ENCODE peak calls at places on chromosomes 4 and X, in ten cellular contexts. D is spleen, E is uterus, C is vagina, R is sigmoid colon, L is H54, J is HepG2, S is heart left ventricle, U is lower leg skin, K is thyroid gland. P is an unnamed sample.

GRCh38 chr4:98482847-98483806 is 175.3 kb downstream of the TSPAN5 start:
- DNase-seq in C (no peak), E (no peak), R (no peak), K (no peak), U (no peak), L (no peak), J (peak), S (no peak), D (no peak), P (no peak)

GRCh38 chr4:763922-764321 is 58.3 kb downstream of the PCGF3 start:
- DNase-seq in U (no peak), R (no peak), K (no peak), E (no peak), C (no peak), D (no peak), S (no peak), J (no peak), L (no peak), P (no peak)

GRCh38 chr4:163107754-163108153 is 58.9 kb downstream of the NAF1 start:
- DNase-seq in R (no peak), E (no peak), U (no peak), J (no peak), K (no peak), L (no peak), D (no peak), S (no peak), C (no peak), P (peak)

GRCh38 chr4:1576961-1577814 is 106.9 kb downstream of the FAM53A start:
- DNase-seq in C (no peak), L (no peak), K (no peak), E (no peak), D (peak), S (no peak), R (peak), U (no peak), J (no peak), P (no peak)

GRCh38 chr4:94244087-94244828 is 36.6 kb downstream of the SMARCAD1 start:
- DNase-seq in K (no peak), C (no peak), E (no peak), U (no peak), L (no peak), D (no peak), S (no peak), J (no peak), R (no peak), P (no peak)

GRCh38 chr4:120718979-120719566 is 203.5 kb downstream of the PRDM5 start:
- DNase-seq in U (no peak), K (peak), D (no peak), L (no peak), C (no peak), J (peak), R (no peak), S (peak), E (peak), P (peak)

GRCh38 chrX:83416273-83416672 is 91.8 kb upstream of the POU3F4 start:
- DNase-seq in R (no peak), K (no peak), S (no peak), L (no peak), J (no peak), C (no peak), E (no peak), U (no peak), D (no peak), P (no peak)

GRCh38 chr4:27062256-27062655 is 201.6 kb downstream of the STIM2 start:
- DNase-seq in R (no peak), L (no peak), J (no peak), E (no peak), U (no peak), K (no peak), S (no peak), D (no peak), C (peak), P (no peak)

GRCh38 chr4:75843596-75843995 is 58.7 kb downstream of the PPEF2 start:
- DNase-seq in D (no peak), E (no peak), J (no peak), C (no peak), U (no peak), R (no peak), K (no peak), L (no peak), S (no peak), P (no peak)

GRCh38 chrX:140165849-140166248 is 200.5 kb upstream of the CXorf66 start:
- DNase-seq in K (no peak), R (no peak), D (no peak), E (no peak), J (no peak), L (no peak), U (no peak), C (no peak), S (no peak), P (no peak)

GRCh38 chr4:186617921-186618320 is 62.6 kb upstream of the MTNR1A start:
- DNase-seq in U (no peak), C (peak), K (no peak), L (no peak), R (no peak), D (no peak), E (no peak), J (no peak), S (no peak), P (no peak)

GRCh38 chrX:43552166-43552565 is 103.9 kb upstream of the MAOA start:
- DNase-seq in R (no peak), S (no peak), K (no peak), D (no peak), L (no peak), C (no peak), U (no peak), E (no peak), J (peak), P (no peak)

GRCh38 chr4:25320374-25321172 is 8.0 kb downstream of the ZCCHC4 start:
- DNase-seq in R (no peak), J (no peak), D (no peak), E (no peak), K (no peak), U (no peak), S (no peak), C (no peak), L (no peak), P (no peak)

GRCh38 chrX:9988762-9989161 is 21.6 kb downstream of the CLDN34 start:
- DNase-seq in D (no peak), E (no peak), L (no peak), C (no peak), U (no peak), S (no peak), J (no peak), R (no peak), K (no peak), P (peak)

GRCh38 chrX:131895002-131895401 is 128.1 kb upstream of the STK26 start:
- DNase-seq in K (no peak), E (no peak), J (no peak), R (no peak), S (no peak), U (no peak), C (no peak), D (no peak), L (no peak), P (no peak)

GRCh38 chr4:112807999-112808398 is 171.1 kb downstream of the LARP7 start:
- DNase-seq in D (no peak), C (no peak), R (no peak), J (no peak), U (no peak), E (no peak), S (no peak), K (no peak), L (no peak), P (no peak)

GRCh38 chrX:111511477-111511876 is at the start of gene SERTM2:
- DNase-seq in E (no peak), D (no peak), C (no peak), L (no peak), R (no peak), K (no peak), U (no peak), S (no peak), J (no peak), P (no peak)

GRCh38 chrX:138745215-138745614 is 33.7 kb upstream of the FGF13 start:
- DNase-seq in D (no peak), R (no peak), J (peak), C (no peak), K (no peak), U (peak), L (no peak), S (no peak), E (no peak), P (peak)

GRCh38 chr4:174198396-174199179 is 84.9 kb downstream of the FBXO8 start:
- DNase-seq in C (no peak), J (no peak), L (peak), D (no peak), K (no peak), R (peak), S (no peak), E (no peak), U (no peak), P (no peak)

GRCh38 chr4:6765703-6766102 is 16.8 kb upstream of the KIAA0232 start:
- DNase-seq in J (no peak), D (no peak), U (no peak), L (no peak), E (no peak), R (no peak), S (no peak), K (no peak), C (no peak), P (no peak)

GRCh38 chr4:174318829-174319764 is 35.4 kb downstream of the CEP44 start:
- DNase-seq in U (no peak), S (no peak), C (no peak), D (no peak), L (no peak), E (no peak), J (peak), K (peak), R (no peak), P (peak)

GRCh38 chr4:72325215-72325614 is 243.8 kb downstream of the ADAMTS3 start:
- DNase-seq in K (no peak), J (no peak), C (no peak), R (no peak), D (no peak), E (no peak), S (no peak), U (no peak), L (no peak), P (no peak)

GRCh38 chr4:1031956-1032795 is 20.8 kb downstream of the FGFRL1 start:
- DNase-seq in C (no peak), S (no peak), E (no peak), L (no peak), U (no peak), K (peak), R (no peak), D (no peak), J (no peak), P (no peak)

GRCh38 chr4:3201718-3202702 is 46.9 kb upstream of the MSANTD1 start:
- DNase-seq in R (no peak), S (no peak), U (no peak), D (no peak), K (peak), J (peak), E (no peak), C (no peak), L (peak), P (no peak)

GRCh38 chr4:46830971-46831454 is 78.0 kb downstream of the COX7B2 start:
- DNase-seq in U (no peak), K (no peak), L (no peak), J (no peak), D (peak), E (no peak), C (no peak), R (peak), S (peak), P (no peak)

GRCh38 chr4:42906906-42907774 is 14.6 kb downstream of the GRXCR1 start:
- DNase-seq in K (peak), J (no peak), C (no peak), D (no peak), U (no peak), S (no peak), E (no peak), R (no peak), L (no peak), P (no peak)

GRCh38 chr4:180563977-180564376 is 1679.2 kb upstream of the TENM3 start:
- DNase-seq in R (no peak), K (no peak), J (no peak), S (no peak), L (no peak), D (no peak), C (no peak), U (no peak), E (no peak), P (no peak)

GRCh38 chr4:142923619-142924018 is 77.5 kb upstream of the INPP4B start:
- DNase-seq in R (no peak), S (no peak), K (no peak), E (no peak), J (no peak), L (no peak), U (no peak), D (no peak), C (no peak), P (no peak)

GRCh38 chr4:7190668-7191545 is 1.4 kb upstream of the SORCS2 start:
- DNase-seq in L (no peak), D (peak), U (no peak), R (peak), J (no peak), C (peak), K (no peak), E (peak), S (no peak), P (no peak)

GRCh38 chr4:156109943-156110925 is 156.6 kb upstream of the CTSO start:
- DNase-seq in R (peak), J (no peak), S (peak), C (no peak), L (no peak), E (peak), U (peak), K (no peak), D (no peak), P (no peak)

GRCh38 chr4:17717301-17717700 is 64.1 kb downstream of the FAM184B start:
- DNase-seq in K (no peak), C (no peak), J (no peak), D (no peak), E (no peak), L (no peak), R (no peak), S (no peak), U (no peak), P (no peak)

GRCh38 chr4:169136796-169137554 is 126.9 kb upstream of the CBR4 start:
- DNase-seq in E (no peak), L (no peak), K (no peak), C (no peak), R (no peak), U (no peak), J (no peak), S (no peak), D (no peak), P (no peak)

GRCh38 chr4:38413524-38414341 is 250.3 kb upstream of the KLF3 start:
- DNase-seq in D (no peak), S (no peak), J (peak), U (no peak), L (no peak), E (no peak), C (no peak), R (no peak), K (no peak), P (no peak)

DNA sequence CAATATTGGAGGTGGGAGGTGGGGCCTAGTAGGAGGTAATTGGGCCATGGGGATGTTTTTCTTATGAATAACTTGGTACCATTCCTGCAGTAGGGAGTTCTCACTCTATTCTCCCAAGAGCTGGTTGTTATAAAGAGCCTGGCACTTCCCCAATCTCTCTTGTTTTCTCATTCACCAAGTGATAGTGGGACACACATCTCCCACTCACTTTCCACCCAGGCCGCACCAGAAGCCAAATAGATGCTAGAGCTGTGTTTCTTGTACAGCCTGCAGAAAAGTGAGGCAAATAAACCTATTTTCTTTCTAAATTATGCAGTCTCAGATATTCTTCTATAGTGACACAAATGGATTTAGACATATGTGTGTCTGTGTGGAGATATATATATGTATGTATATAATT is 117.6 kb downstream of the ANKRD50 start:
- DNase-seq in D (no peak), C (no peak), K (no peak), R (no peak), E (no peak), J (no peak), U (no peak), L (no peak), S (no peak), P (no peak)
- TF ChIP-seq POLR2A in D (no peak), C (no peak), K (no peak), R (no peak), E (no peak), J (no peak), U (no peak), L (no peak), S (no peak), P (no peak)

GRCh38 chr4:52712991-52713275 is 38.3 kb downstream of the ERVMER34-1 start:
- DNase-seq in C (no peak), R (no peak), S (no peak), D (no peak), J (no peak), U (no peak), L (no peak), K (no peak), E (no peak), P (no peak)
- TF ChIP-seq POLR2A in C (no peak), R (no peak), S (no peak), D (no peak), J (no peak), U (no peak), L (no peak), K (no peak), E (no peak), P (no peak)

GRCh38 chrX:2608638-2609430 is 82.3 kb upstream of the CD99 start:
- DNase-seq in S (peak), U (peak), D (peak), J (peak), E (peak), R (peak), C (no peak), K (peak), L (peak), P (no peak)
- TF ChIP-seq POLR2A in S (no peak), U (no peak), D (no peak), J (no peak), E (peak), R (no peak), C (no peak), K (peak), L (peak), P (no peak)

GRCh38 chrX:136495043-136495442 is 2.3 kb upstream of the HTATSF1 start:
- DNase-seq in D (no peak), J (no peak), L (no peak), R (no peak), E (no peak), K (no peak), U (no peak), C (no peak), S (no peak), P (no peak)

GRCh38 chrX:136497556-136498048 is at the start of gene HTATSF1:
- DNase-seq in R (peak), E (no peak), J (no peak), L (no peak), K (no peak), U (no peak), D (peak), S (no peak), C (no peak), P (no peak)

GRCh38 chrX:136496359-136496767 is 1.0 kb upstream of the HTATSF1 start:
- DNase-seq in D (no peak), U (no peak), E (no peak), R (no peak), K (no peak), S (no peak), J (peak), L (no peak), C (no peak), P (no peak)

GRCh38 chrX:136491832-136492231 is 4.1 kb downstream of the BRS3 start:
- DNase-seq in K (no peak), L (no peak), C (no peak), D (no peak), S (no peak), U (no peak), E (no peak), R (no peak), J (no peak), P (no peak)

DNA sequence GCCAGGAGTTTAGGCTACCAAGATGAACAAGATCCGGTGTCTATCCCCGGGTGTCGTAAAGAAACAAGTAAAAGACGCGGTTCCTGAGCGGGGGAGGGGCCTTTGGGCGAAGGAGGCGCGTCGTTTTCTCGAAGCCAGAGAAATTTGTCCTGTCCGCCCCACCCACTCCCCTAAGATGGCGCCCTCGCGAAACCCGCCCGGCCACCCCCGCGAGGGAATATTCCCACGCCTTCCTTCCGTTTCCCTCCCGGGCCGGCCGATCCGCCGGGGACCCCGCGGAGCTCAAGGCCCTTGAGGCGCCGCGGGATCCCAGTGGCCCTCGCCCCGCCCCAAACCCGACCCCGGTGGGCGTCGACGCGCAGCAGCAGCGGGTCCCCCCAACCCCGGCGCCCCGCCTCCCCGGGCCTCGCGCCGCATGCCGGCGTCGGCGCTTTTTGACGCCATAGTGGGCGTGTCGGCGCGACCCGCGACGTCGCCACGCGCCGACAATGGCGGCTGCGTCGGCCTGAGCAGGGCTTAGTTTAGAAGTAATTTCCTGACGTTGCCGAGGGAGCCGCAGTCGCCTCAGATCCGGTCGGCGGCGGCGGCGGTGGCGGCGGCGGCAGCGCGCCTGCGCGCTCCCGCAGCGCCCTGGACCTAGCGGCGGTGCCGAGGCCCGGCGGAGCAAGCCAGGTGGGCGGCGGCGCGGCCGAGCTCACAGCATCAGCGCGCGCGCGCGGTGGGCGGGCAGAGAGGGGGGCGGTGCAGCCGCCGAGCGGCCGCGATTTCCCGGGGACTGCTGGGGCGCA is 430 bp upstream of the HTATSF1 start:
- DNase-seq in C (no peak), U (peak), L (peak), E (peak), J (peak), K (peak), S (peak), D (peak), R (peak), P (peak)
- TF ChIP-seq POLR2A in C (no peak), U (no peak), L (peak), E (peak), J (peak), K (peak), S (no peak), D (no peak), R (no peak), P (peak)

GRCh38 chr4:154569584-154569983 is 6.8 kb downstream of the FGB start:
- DNase-seq in J (no peak), C (no peak), K (no peak), S (no peak), U (no peak), R (no peak), E (no peak), L (no peak), D (no peak), P (no peak)

GRCh38 chr4:154565704-154566103 is 2.9 kb downstream of the FGB start:
- DNase-seq in C (no peak), S (no peak), J (no peak), R (no peak), K (no peak), U (no peak), D (no peak), E (no peak), L (no peak), P (no peak)

GRCh38 chr4:154569028-154569427 is 6.2 kb downstream of the FGB start:
- DNase-seq in C (no peak), E (no peak), R (no peak), U (no peak), D (no peak), J (no peak), L (no peak), S (no peak), K (no peak), P (no peak)

GRCh38 chr4:154564311-154564710 is 1.5 kb downstream of the FGB start:
- DNase-seq in S (no peak), C (no peak), D (no peak), J (no peak), L (no peak), K (no peak), U (no peak), R (no peak), E (no peak), P (no peak)

GRCh38 chr4:154566639-154567204 is 3.9 kb downstream of the FGB start:
- DNase-seq in S (no peak), C (no peak), L (no peak), J (no peak), R (no peak), E (no peak), D (no peak), U (no peak), K (no peak), P (no peak)
- TF ChIP-seq POLR2A in S (no peak), C (no peak), L (no peak), J (no peak), R (no peak), E (no peak), D (no peak), U (no peak), K (no peak), P (no peak)

GRCh38 chrX:45757272-45757671 is 556.6 kb upstream of the DIPK2B start:
- DNase-seq in E (no peak), K (no peak), L (no peak), R (no peak), C (no peak), D (no peak), J (no peak), S (no peak), U (no peak), P (no peak)

GRCh38 chrX:45758319-45758718 is 557.6 kb upstream of the DIPK2B start:
- DNase-seq in U (no peak), S (no peak), R (no peak), D (no peak), C (no peak), J (no peak), L (no peak), K (no peak), E (no peak), P (no peak)

GRCh38 chrX:45756562-45756961 is 555.9 kb upstream of the DIPK2B start:
- DNase-seq in L (no peak), E (no peak), K (peak), D (no peak), S (no peak), J (no peak), U (no peak), R (no peak), C (no peak), P (no peak)

GRCh38 chrX:45760187-45760742 is 559.6 kb upstream of the DIPK2B start:
- DNase-seq in J (no peak), E (no peak), R (no peak), L (no peak), S (no peak), U (no peak), C (no peak), D (no peak), K (no peak), P (no peak)

GRCh38 chrX:45758738-45759397 is 558.2 kb upstream of the DIPK2B start:
- DNase-seq in S (no peak), L (no peak), R (no peak), U (no peak), E (no peak), D (no peak), K (no peak), C (no peak), J (no peak), P (no peak)
- TF ChIP-seq POLR2A in S (no peak), L (no peak), R (no peak), U (no peak), E (no peak), D (no peak), K (no peak), C (no peak), J (no peak), P (no peak)

P was measured in erythroblast.